ENCODE peak calls at places on chromosomes 6 and 20, in four cellular contexts. One of them, this sample, is unnamed.

GRCh38 chr20:48760403-48760889 is 67.4 kb downstream of the PREX1 start:
- DNase-seq in WTC11: no peak
- DNase-seq in activated CD4-positive, alpha-beta T cell treated with anti-CD3 and anti-CD28 coated beads for 4 hours: peak
- DNase-seq in OCI-M1: no peak
- DNase-seq in this sample: peak

GRCh38 chr6:1024587-1024986 is 287.3 kb upstream of the FOXQ1 start:
- DNase-seq in activated CD4-positive, alpha-beta T cell treated with anti-CD3 and anti-CD28 coated beads for 4 hours: no peak
- DNase-seq in OCI-M1: no peak
- DNase-seq in WTC11: no peak
- DNase-seq in this sample: peak

GRCh38 chr6:26543953-26544352 is 5.8 kb downstream of the HMGN4 start:
- DNase-seq in WTC11: no peak
- DNase-seq in activated CD4-positive, alpha-beta T cell treated with anti-CD3 and anti-CD28 coated beads for 4 hours: no peak
- DNase-seq in OCI-M1: peak
- DNase-seq in this sample: peak

GRCh38 chr20:42435230-42435629 is 754.5 kb downstream of the PTPRT start:
- DNase-seq in WTC11: no peak
- DNase-seq in OCI-M1: no peak
- DNase-seq in activated CD4-positive, alpha-beta T cell treated with anti-CD3 and anti-CD28 coated beads for 4 hours: no peak
- DNase-seq in this sample: no peak

GRCh38 chr6:1316482-1317220 is 4.8 kb downstream of the FOXQ1 start:
- DNase-seq in WTC11: peak
- DNase-seq in activated CD4-positive, alpha-beta T cell treated with anti-CD3 and anti-CD28 coated beads for 4 hours: no peak
- DNase-seq in OCI-M1: no peak
- DNase-seq in this sample: peak

GRCh38 chr20:64161595-64162238 is 2.5 kb upstream of the MYT1 start:
- DNase-seq in OCI-M1: peak
- DNase-seq in WTC11: peak
- DNase-seq in activated CD4-positive, alpha-beta T cell treated with anti-CD3 and anti-CD28 coated beads for 4 hours: no peak
- DNase-seq in this sample: peak

GRCh38 chr20:16574656-16575355 is 1.6 kb upstream of the KIF16B start:
- DNase-seq in activated CD4-positive, alpha-beta T cell treated with anti-CD3 and anti-CD28 coated beads for 4 hours: peak
- DNase-seq in OCI-M1: peak
- DNase-seq in WTC11: peak
- DNase-seq in this sample: peak

GRCh38 chr6:50913105-50913770 is 94.6 kb downstream of the TFAP2B start:
- DNase-seq in activated CD4-positive, alpha-beta T cell treated with anti-CD3 and anti-CD28 coated beads for 4 hours: no peak
- DNase-seq in WTC11: no peak
- DNase-seq in OCI-M1: no peak
- DNase-seq in this sample: no peak

GRCh38 chr20:32945710-32946221 is 58.5 kb downstream of the SUN5 start:
- DNase-seq in OCI-M1: peak
- DNase-seq in activated CD4-positive, alpha-beta T cell treated with anti-CD3 and anti-CD28 coated beads for 4 hours: peak
- DNase-seq in WTC11: no peak
- DNase-seq in this sample: peak

GRCh38 chr20:3781153-3781910 is at the start of gene SPEF1:
- DNase-seq in OCI-M1: peak
- DNase-seq in WTC11: peak
- DNase-seq in activated CD4-positive, alpha-beta T cell treated with anti-CD3 and anti-CD28 coated beads for 4 hours: peak
- DNase-seq in this sample: peak

GRCh38 chr20:38692436-38693411 is 31.6 kb upstream of the SLC32A1 start:
- DNase-seq in WTC11: peak
- DNase-seq in activated CD4-positive, alpha-beta T cell treated with anti-CD3 and anti-CD28 coated beads for 4 hours: peak
- DNase-seq in OCI-M1: peak
- DNase-seq in this sample: peak

This sample was measured in NB4.